ENCODE peak calls at places on chromosomes 1 and 21, in five cellular contexts. One of them, this sample, is unnamed.

GRCh38 chr1:197618065-197618464 is 157.2 kb downstream of the DENND1B start:
- DNase-seq in tibial nerve: no peak
- DNase-seq in K562: no peak
- DNase-seq in stomach: no peak
- DNase-seq in upper lobe of left lung: no peak
- DNase-seq in this sample: no peak

GRCh38 chr1:31939484-31940329 is 1.5 kb upstream of the PTP4A2 start:
- DNase-seq in tibial nerve: peak; percentile 48
- DNase-seq in K562: peak; percentile 76
- DNase-seq in stomach: peak; percentile 73
- DNase-seq in upper lobe of left lung: no peak
- DNase-seq in this sample: peak; percentile 72

GRCh38 chr1:157161901-157162300 is 23.7 kb upstream of the ETV3 start:
- DNase-seq in tibial nerve: no peak
- DNase-seq in K562: no peak
- DNase-seq in stomach: no peak
- DNase-seq in upper lobe of left lung: no peak
- DNase-seq in this sample: no peak

GRCh38 chr1:152699746-152700145 is 1.6 kb downstream of the LCE2A start:
- DNase-seq in tibial nerve: no peak
- DNase-seq in K562: no peak
- DNase-seq in stomach: no peak
- DNase-seq in upper lobe of left lung: no peak
- DNase-seq in this sample: no peak

GRCh38 chr1:23810818-23811420 is 10.4 kb upstream of the GALE start:
- DNase-seq in tibial nerve: no peak
- DNase-seq in K562: peak; percentile 75
- DNase-seq in stomach: peak; percentile 59
- DNase-seq in upper lobe of left lung: no peak
- DNase-seq in this sample: no peak

GRCh38 chr1:10773376-10773775 is 23.1 kb downstream of the CASZ1 start:
- DNase-seq in tibial nerve: no peak
- DNase-seq in K562: no peak
- DNase-seq in stomach: no peak
- DNase-seq in upper lobe of left lung: no peak
- DNase-seq in this sample: no peak

GRCh38 chr1:198970919-198971318 is 332.1 kb downstream of the PTPRC start:
- DNase-seq in tibial nerve: no peak
- DNase-seq in K562: no peak
- DNase-seq in stomach: no peak
- DNase-seq in upper lobe of left lung: no peak
- DNase-seq in this sample: no peak

GRCh38 chr1:3430820-3431219 is 23.6 kb upstream of the ARHGEF16 start:
- DNase-seq in tibial nerve: no peak
- DNase-seq in K562: no peak
- DNase-seq in stomach: no peak
- DNase-seq in upper lobe of left lung: peak; percentile 64
- DNase-seq in this sample: no peak

GRCh38 chr1:119308130-119308529 is 60.5 kb upstream of the HAO2 start:
- DNase-seq in tibial nerve: no peak
- DNase-seq in K562: no peak
- DNase-seq in stomach: no peak
- DNase-seq in upper lobe of left lung: no peak
- DNase-seq in this sample: no peak

GRCh38 chr21:44425895-44426662 is 29.2 kb upstream of the LRRC3 start:
- DNase-seq in tibial nerve: no peak
- DNase-seq in K562: no peak
- DNase-seq in stomach: no peak
- DNase-seq in upper lobe of left lung: peak; percentile 56
- DNase-seq in this sample: no peak

GRCh38 chr1:21894034-21894881 is 42.9 kb downstream of the HSPG2 start:
- DNase-seq in tibial nerve: no peak
- DNase-seq in K562: no peak
- DNase-seq in stomach: no peak
- DNase-seq in upper lobe of left lung: no peak
- DNase-seq in this sample: no peak

GRCh38 chr1:205589618-205590456 is 42.0 kb downstream of the ELK4 start:
- DNase-seq in tibial nerve: no peak
- DNase-seq in K562: no peak
- DNase-seq in stomach: no peak
- DNase-seq in upper lobe of left lung: no peak
- DNase-seq in this sample: no peak

GRCh38 chr1:27504588-27505419 is 14.8 kb upstream of the WASF2 start:
- DNase-seq in tibial nerve: peak; percentile 76
- DNase-seq in K562: peak; percentile 69
- DNase-seq in stomach: peak; percentile 49
- DNase-seq in upper lobe of left lung: peak; percentile 83
- DNase-seq in this sample: peak; percentile 91

GRCh38 chr21:34511787-34512451 is at the start of gene KCNE1:
- DNase-seq in tibial nerve: peak; percentile 77
- DNase-seq in K562: no peak
- DNase-seq in stomach: no peak
- DNase-seq in upper lobe of left lung: no peak
- DNase-seq in this sample: no peak

GRCh38 chr1:200298242-200298641 is 111.6 kb downstream of the ZNF281 start:
- DNase-seq in tibial nerve: no peak
- DNase-seq in K562: no peak
- DNase-seq in stomach: no peak
- DNase-seq in upper lobe of left lung: no peak
- DNase-seq in this sample: no peak

GRCh38 chr1:27992271-27992670 is 32.5 kb downstream of the XKR8 start:
- DNase-seq in tibial nerve: no peak
- DNase-seq in K562: no peak
- DNase-seq in stomach: no peak
- DNase-seq in upper lobe of left lung: no peak
- DNase-seq in this sample: no peak

GRCh38 chr1:36224537-36225297 is 474 bp downstream of the THRAP3 start:
- DNase-seq in tibial nerve: peak; percentile 80
- DNase-seq in K562: no peak
- DNase-seq in stomach: peak; percentile 65
- DNase-seq in upper lobe of left lung: no peak
- DNase-seq in this sample: no peak

GRCh38 chr1:186183219-186183618 is 191.8 kb downstream of the TPR start:
- DNase-seq in tibial nerve: peak; percentile 42
- DNase-seq in K562: no peak
- DNase-seq in stomach: no peak
- DNase-seq in upper lobe of left lung: no peak
- DNase-seq in this sample: no peak

GRCh38 chr1:99456536-99456935 is 189.4 kb upstream of the PALMD start:
- DNase-seq in tibial nerve: no peak
- DNase-seq in K562: no peak
- DNase-seq in stomach: no peak
- DNase-seq in upper lobe of left lung: no peak
- DNase-seq in this sample: no peak

GRCh38 chr1:235999259-235999925 is 65.5 kb downstream of the NID1 start:
- DNase-seq in tibial nerve: no peak
- DNase-seq in K562: no peak
- DNase-seq in stomach: no peak
- DNase-seq in upper lobe of left lung: no peak
- DNase-seq in this sample: no peak

GRCh38 chr1:156655151-156655903 is 13.4 kb downstream of the BCAN start:
- DNase-seq in tibial nerve: no peak
- DNase-seq in K562: no peak
- DNase-seq in stomach: no peak
- DNase-seq in upper lobe of left lung: no peak
- DNase-seq in this sample: no peak

GRCh38 chr1:183470147-183470960 is 1.9 kb upstream of the SMG7 start:
- DNase-seq in tibial nerve: peak; percentile 77
- DNase-seq in K562: peak; percentile 84
- DNase-seq in stomach: peak; percentile 86
- DNase-seq in upper lobe of left lung: peak; percentile 98
- DNase-seq in this sample: peak; percentile 84

GRCh38 chr1:183472488-183473285 is at the start of gene SMG7:
- DNase-seq in tibial nerve: peak; percentile 13
- DNase-seq in K562: peak; percentile 72
- DNase-seq in stomach: peak; percentile 40
- DNase-seq in upper lobe of left lung: peak; percentile 94
- DNase-seq in this sample: no peak

GRCh38 chr1:183471748-183472487 is 381 bp upstream of the SMG7 start:
- DNase-seq in tibial nerve: peak; percentile 96
- DNase-seq in K562: peak; percentile 94
- DNase-seq in stomach: peak; percentile 94
- DNase-seq in upper lobe of left lung: peak; percentile 95
- DNase-seq in this sample: peak; percentile 99

GRCh38 chr1:183473286-183473536 is 912 bp downstream of the SMG7 start:
- DNase-seq in tibial nerve: no peak
- DNase-seq in K562: no peak
- DNase-seq in stomach: no peak
- DNase-seq in upper lobe of left lung: no peak
- DNase-seq in this sample: no peak

GRCh38 chr1:183470961-183471747 is 1.1 kb upstream of the SMG7 start:
- DNase-seq in tibial nerve: peak; percentile 47
- DNase-seq in K562: peak; percentile 77
- DNase-seq in stomach: peak; percentile 71
- DNase-seq in upper lobe of left lung: peak; percentile 93
- DNase-seq in this sample: peak; percentile 83
- TF ChIP-seq EP300 in tibial nerve: no peak
- TF ChIP-seq EP300 in K562: no peak
- TF ChIP-seq EP300 in stomach: no peak
- TF ChIP-seq EP300 in upper lobe of left lung: no peak
- TF ChIP-seq EP300 in this sample: no peak

DNA sequence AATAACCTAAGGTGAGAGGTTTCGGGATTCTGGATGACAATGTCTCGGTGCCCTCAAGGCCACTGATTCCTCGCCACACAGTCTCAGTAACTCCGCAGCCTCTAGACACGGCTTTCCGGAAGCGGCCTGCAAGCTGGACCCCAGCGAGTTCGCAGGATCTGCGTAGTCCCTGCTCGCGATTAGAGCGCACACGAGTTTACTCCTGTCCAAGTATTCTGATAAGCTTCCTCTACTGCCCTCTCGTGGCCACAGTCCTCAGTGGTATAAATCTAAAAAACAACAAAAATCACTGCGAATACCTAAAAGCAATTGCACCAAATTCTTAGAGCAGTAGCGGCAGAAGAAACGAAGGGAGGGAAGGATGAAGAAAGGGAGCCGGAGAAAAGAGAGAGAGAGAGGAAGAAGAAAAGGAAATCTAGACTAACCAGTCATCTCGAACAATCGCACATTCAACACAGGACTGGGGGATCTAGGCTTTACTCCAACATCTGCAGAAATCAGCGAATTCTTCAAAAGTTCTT is 1.1 kb upstream of the PLXNA2 start:
- DNase-seq in tibial nerve: peak; percentile 100
- DNase-seq in K562: peak; percentile 86
- DNase-seq in stomach: peak; percentile 93
- DNase-seq in upper lobe of left lung: peak; percentile 55
- DNase-seq in this sample: peak; percentile 94
- TF ChIP-seq POLR2A in tibial nerve: no peak
- TF ChIP-seq POLR2A in K562: no peak
- TF ChIP-seq POLR2A in stomach: no peak
- TF ChIP-seq POLR2A in upper lobe of left lung: peak; percentile 38
- TF ChIP-seq POLR2A in this sample: peak; percentile 22

GRCh38 chr1:202862672-202863560 is 26.0 kb downstream of the RABIF start:
- DNase-seq in tibial nerve: no peak
- DNase-seq in K562: no peak
- DNase-seq in stomach: no peak
- DNase-seq in upper lobe of left lung: no peak
- DNase-seq in this sample: no peak

GRCh38 chr1:202858789-202859414 is 30.0 kb downstream of the RABIF start:
- DNase-seq in tibial nerve: peak; percentile 29
- DNase-seq in K562: no peak
- DNase-seq in stomach: no peak
- DNase-seq in upper lobe of left lung: no peak
- DNase-seq in this sample: peak; percentile 35

GRCh38 chr1:202861420-202862121 is 27.4 kb downstream of the RABIF start:
- DNase-seq in tibial nerve: peak; percentile 87
- DNase-seq in K562: peak; percentile 99
- DNase-seq in stomach: peak; percentile 93
- DNase-seq in upper lobe of left lung: peak; percentile 95
- DNase-seq in this sample: peak; percentile 85

GRCh38 chr1:202858306-202858705 is 30.6 kb downstream of the RABIF start:
- DNase-seq in tibial nerve: peak; percentile 86
- DNase-seq in K562: no peak
- DNase-seq in stomach: peak; percentile 30
- DNase-seq in upper lobe of left lung: no peak
- DNase-seq in this sample: peak; percentile 75

GRCh38 chr1:202860744-202861419 is 28.1 kb downstream of the RABIF start:
- DNase-seq in tibial nerve: no peak
- DNase-seq in K562: peak; percentile 80
- DNase-seq in stomach: peak; percentile 77
- DNase-seq in upper lobe of left lung: peak; percentile 85
- DNase-seq in this sample: peak; percentile 44
- TF ChIP-seq EP300 in tibial nerve: no peak
- TF ChIP-seq EP300 in K562: no peak
- TF ChIP-seq EP300 in stomach: no peak
- TF ChIP-seq EP300 in upper lobe of left lung: no peak
- TF ChIP-seq EP300 in this sample: no peak

GRCh38 chr1:1004420-1004779 is 4.5 kb upstream of the HES4 start:
- DNase-seq in tibial nerve: no peak
- DNase-seq in K562: no peak
- DNase-seq in stomach: no peak
- DNase-seq in upper lobe of left lung: peak; percentile 26
- DNase-seq in this sample: no peak

GRCh38 chr1:1005774-1006304 is 5.9 kb upstream of the HES4 start:
- DNase-seq in tibial nerve: no peak
- DNase-seq in K562: no peak
- DNase-seq in stomach: no peak
- DNase-seq in upper lobe of left lung: peak; percentile 76
- DNase-seq in this sample: peak; percentile 6

GRCh38 chr1:1004780-1005697 is 5.1 kb upstream of the HES4 start:
- DNase-seq in tibial nerve: no peak
- DNase-seq in K562: peak; percentile 71
- DNase-seq in stomach: peak; percentile 81
- DNase-seq in upper lobe of left lung: peak; percentile 78
- DNase-seq in this sample: peak; percentile 33

GRCh38 chr1:1003618-1004419 is 3.9 kb upstream of the HES4 start:
- DNase-seq in tibial nerve: no peak
- DNase-seq in K562: no peak
- DNase-seq in stomach: no peak
- DNase-seq in upper lobe of left lung: peak; percentile 71
- DNase-seq in this sample: no peak

DNA sequence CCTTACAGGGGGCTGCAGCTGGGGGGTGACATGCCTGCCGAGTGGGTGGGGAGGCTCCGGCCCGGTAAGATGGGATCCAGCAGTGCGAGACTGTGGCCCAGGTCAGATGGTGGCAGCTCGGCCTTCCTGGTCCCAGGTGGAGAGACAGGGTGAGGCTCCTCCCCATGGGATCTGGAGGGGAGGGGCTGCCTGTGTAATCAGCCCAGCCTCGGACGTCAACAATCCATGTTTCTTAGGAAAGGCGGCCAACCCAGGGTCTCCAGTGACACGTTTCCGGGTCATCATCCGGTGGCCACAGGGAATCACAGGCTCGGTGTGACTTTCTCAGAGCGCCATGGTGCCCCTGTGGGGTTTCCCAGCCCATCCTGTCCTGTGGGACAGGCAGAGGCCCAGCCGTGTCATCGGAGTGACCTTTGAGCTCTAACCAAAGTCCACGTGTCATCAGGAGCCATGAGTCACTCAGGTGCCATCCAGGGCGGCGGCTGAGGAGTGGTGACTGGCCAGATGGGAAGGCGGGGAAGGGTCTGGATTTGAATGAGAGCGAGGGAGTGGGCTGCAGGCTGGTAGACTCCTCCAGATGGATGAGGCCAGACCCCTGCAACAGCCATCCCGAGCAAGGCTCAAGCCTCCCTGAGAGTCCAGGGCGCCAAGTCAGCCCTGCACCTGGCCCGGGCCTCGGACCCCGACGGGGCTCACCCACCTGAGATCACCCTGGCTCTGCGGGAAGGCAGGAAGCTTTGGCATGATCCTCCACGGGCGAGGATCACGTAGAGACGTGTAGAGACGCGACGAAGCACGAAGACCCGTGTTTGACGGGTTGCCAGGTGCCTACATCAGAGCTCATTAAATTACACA is 6.6 kb upstream of the HES4 start:
- DNase-seq in tibial nerve: no peak
- DNase-seq in K562: no peak
- DNase-seq in stomach: peak; percentile 57
- DNase-seq in upper lobe of left lung: peak; percentile 70
- DNase-seq in this sample: no peak
- TF ChIP-seq POLR2A in tibial nerve: no peak
- TF ChIP-seq POLR2A in K562: no peak
- TF ChIP-seq POLR2A in stomach: no peak
- TF ChIP-seq POLR2A in upper lobe of left lung: no peak
- TF ChIP-seq POLR2A in this sample: no peak